ENCODE peak calls at places on chromosomes 6 and 20, in eight cellular contexts. A is tibial artery; S is Karpas-422; H is OCI-LY7; Z is pons; Y is activated naive CD4-positive, alpha-beta T cell; U is activated T-helper 1 cell treated with anti-CD3 and anti-CD28 coated beads, Interleukin-2, amount 50 U/mL, for 16 hours; V is ACHN. C is an unnamed sample.

GRCh38 chr6:87742106-87742505 is 40.1 kb upstream of the AKIRIN2 start:
- DNase-seq in H (peak; percentile 71), S (no peak), U (peak; percentile 13), A (no peak), Z (no peak), V (no peak), Y (no peak), C (no peak)

GRCh38 chr6:44250718-44251123 is 3.8 kb downstream of the HSP90AB1 start:
- DNase-seq in Z (no peak), V (no peak), A (no peak), U (no peak), S (no peak), H (no peak), Y (no peak), C (no peak)

GRCh38 chr20:29878281-29878741 is 1379.2 kb upstream of the DEFB115 start:
- DNase-seq in V (no peak), A (no peak), H (no peak), Y (no peak), Z (peak; percentile 21), S (no peak), U (no peak), C (no peak)

GRCh38 chr6:25652007-25652515 is at the start of gene SCGN:
- DNase-seq in Z (no peak), Y (peak; percentile 2), H (no peak), V (peak; percentile 76), S (no peak), U (no peak), A (peak; percentile 65), C (peak; percentile 36)

GRCh38 chr20:10469599-10469998 is 34.5 kb downstream of the SLX4IP start:
- DNase-seq in U (no peak), H (peak; percentile 12), A (peak; percentile 73), Z (peak; percentile 93), Y (no peak), V (peak; percentile 73), S (peak; percentile 84), C (peak; percentile 87)

GRCh38 chr6:155328539-155329459 is 14.5 kb upstream of the TFB1M start:
- DNase-seq in Z (no peak), S (no peak), A (no peak), Y (no peak), U (no peak), V (no peak), H (no peak), C (peak; percentile 12)

GRCh38 chr6:30730611-30731435 is 10.7 kb downstream of the TUBB start:
- DNase-seq in S (peak; percentile 86), Z (no peak), A (peak; percentile 82), V (peak; percentile 66), Y (peak; percentile 71), U (peak; percentile 73), H (peak; percentile 89), C (peak; percentile 47)

GRCh38 chr6:150751296-150751695 is 114.2 kb upstream of the MTHFD1L start:
- DNase-seq in Z (peak; percentile 83), U (no peak), H (no peak), V (no peak), A (no peak), S (no peak), Y (no peak), C (peak; percentile 39)

GRCh38 chr6:85126448-85127178 is 323.3 kb upstream of the NT5E start:
- DNase-seq in Y (no peak), H (peak; percentile 8), A (peak; percentile 81), U (no peak), Z (peak; percentile 48), V (peak; percentile 54), S (peak; percentile 72), C (peak; percentile 2)